ENCODE peak calls at places on chromosomes 7 and 10, in six cellular contexts. T is GM12865, N is upper lobe of right lung, D is MM.1S, U is MCF 10A, R is A673. Y is an unnamed sample.

GRCh38 chr10:84743483-84743882 is 415.1 kb downstream of the CCSER2 start:
- DNase-seq in T (peak), N (no peak), D (peak), U (peak), R (no peak), Y (no peak)

GRCh38 chr7:723541-723940 is 3.0 kb upstream of the DNAAF5 start:
- DNase-seq in T (no peak), N (no peak), D (no peak), U (no peak), R (no peak), Y (no peak)

GRCh38 chr7:140551334-140552239 is 72.3 kb upstream of the MKRN1 start:
- DNase-seq in T (no peak), N (no peak), D (no peak), U (no peak), R (no peak), Y (no peak)

GRCh38 chr7:41476117-41476803 is 226.6 kb downstream of the INHBA start:
- DNase-seq in T (no peak), N (no peak), D (no peak), U (no peak), R (no peak), Y (no peak)

GRCh38 chr10:77087406-77087805 is 550.2 kb downstream of the KCNMA1 start:
- DNase-seq in T (no peak), N (no peak), D (no peak), U (no peak), R (no peak), Y (no peak)

GRCh38 chr7:52917982-52918578 is 117.4 kb upstream of the POM121L12 start:
- DNase-seq in T (no peak), N (no peak), D (no peak), U (peak), R (no peak), Y (no peak)

GRCh38 chr7:13189712-13190111 is 502.3 kb downstream of the ARL4A start:
- DNase-seq in T (no peak), N (no peak), D (no peak), U (no peak), R (no peak), Y (no peak)

GRCh38 chr7:114718861-114719260 is 203.0 kb upstream of the MDFIC start:
- DNase-seq in T (peak), N (no peak), D (no peak), U (no peak), R (no peak), Y (no peak)

GRCh38 chr7:43872401-43873165 is 3.3 kb upstream of the MRPS24 start:
- DNase-seq in T (no peak), N (no peak), D (no peak), U (peak), R (no peak), Y (no peak)

GRCh38 chr10:73997806-73998622 is at the start of gene VCL:
- DNase-seq in T (peak), N (peak), D (peak), U (peak), R (peak), Y (peak)

GRCh38 chr10:112330607-112331160 is 43.2 kb upstream of the ACSL5 start:
- DNase-seq in T (no peak), N (no peak), D (no peak), U (no peak), R (no peak), Y (no peak)

GRCh38 chr10:102455893-102456471 is 4.6 kb upstream of the C10orf95 start:
- DNase-seq in T (no peak), N (no peak), D (no peak), U (peak), R (peak), Y (no peak)

GRCh38 chr10:100485841-100486495 is 23.2 kb downstream of the WNT8B start:
- DNase-seq in T (no peak), N (no peak), D (no peak), U (no peak), R (no peak), Y (no peak)

GRCh38 chr10:94343159-94343558 is 19.6 kb downstream of the NOC3L start:
- DNase-seq in T (no peak), N (no peak), D (no peak), U (no peak), R (no peak), Y (no peak)

GRCh38 chr10:92173996-92174395 is 116.9 kb downstream of the CPEB3 start:
- DNase-seq in T (no peak), N (no peak), D (no peak), U (no peak), R (no peak), Y (no peak)

GRCh38 chr7:55642266-55642665 is 70.0 kb upstream of the VOPP1 start:
- DNase-seq in T (no peak), N (no peak), D (no peak), U (no peak), R (no peak), Y (no peak)

GRCh38 chr7:55641811-55642210 is 69.5 kb upstream of the VOPP1 start:
- DNase-seq in T (peak), N (no peak), D (peak), U (no peak), R (peak), Y (no peak)

GRCh38 chr7:55639640-55640039 is 67.3 kb upstream of the VOPP1 start:
- DNase-seq in T (no peak), N (no peak), D (no peak), U (no peak), R (no peak), Y (no peak)

GRCh38 chr7:55641273-55641691 is 69.0 kb upstream of the VOPP1 start:
- DNase-seq in T (peak), N (no peak), D (peak), U (peak), R (peak), Y (peak)
- TF ChIP-seq CTCF in T (peak), N (peak), D (peak), U (peak), R (peak), Y (peak)

GRCh38 chr7:37918526-37918925 is 1.9 kb upstream of the SFRP4 start:
- DNase-seq in T (no peak), N (no peak), D (no peak), U (no peak), R (no peak), Y (no peak)
- TF ChIP-seq CTCF in T (no peak), N (no peak), D (peak), U (no peak), R (peak), Y (no peak)

GRCh38 chr10:117929321-117930067 is 117.2 kb downstream of the RAB11FIP2 start:
- DNase-seq in T (no peak), N (no peak), D (no peak), U (no peak), R (no peak), Y (no peak)
- TF ChIP-seq CTCF in T (no peak), N (no peak), D (no peak), U (no peak), R (no peak), Y (no peak)

GRCh38 chr7:155467846-155468821 is 10.2 kb downstream of the EN2 start:
- DNase-seq in T (no peak), N (no peak), D (no peak), U (no peak), R (peak), Y (no peak)

GRCh38 chr7:155465761-155466141 is 7.8 kb downstream of the EN2 start:
- DNase-seq in T (no peak), N (no peak), D (no peak), U (no peak), R (no peak), Y (no peak)

GRCh38 chr7:155466142-155466813 is 8.3 kb downstream of the EN2 start:
- DNase-seq in T (no peak), N (no peak), D (no peak), U (no peak), R (no peak), Y (no peak)

GRCh38 chr7:155464948-155465739 is 7.2 kb downstream of the EN2 start:
- DNase-seq in T (no peak), N (no peak), D (no peak), U (no peak), R (no peak), Y (no peak)

GRCh38 chr7:155466814-155467675 is 9.1 kb downstream of the EN2 start:
- DNase-seq in T (peak), N (no peak), D (no peak), U (no peak), R (peak), Y (no peak)
- TF ChIP-seq CTCF in T (peak), N (no peak), D (no peak), U (no peak), R (peak), Y (no peak)

GRCh38 chr10:62390497-62391176 is 16.5 kb downstream of the ZNF365 start:
- DNase-seq in T (no peak), N (no peak), D (no peak), U (no peak), R (no peak), Y (no peak)

GRCh38 chr10:62396864-62397263 is 22.7 kb downstream of the ZNF365 start:
- DNase-seq in T (no peak), N (no peak), D (no peak), U (no peak), R (no peak), Y (no peak)

GRCh38 chr10:62395892-62396291 is 21.7 kb downstream of the ZNF365 start:
- DNase-seq in T (no peak), N (no peak), D (no peak), U (no peak), R (no peak), Y (no peak)

GRCh38 chr10:62393237-62393636 is 19.1 kb downstream of the ZNF365 start:
- DNase-seq in T (no peak), N (no peak), D (no peak), U (no peak), R (no peak), Y (no peak)

GRCh38 chr10:62394556-62395018 is 20.4 kb downstream of the ZNF365 start:
- DNase-seq in T (no peak), N (no peak), D (no peak), U (no peak), R (no peak), Y (no peak)
- TF ChIP-seq CTCF in T (no peak), N (no peak), D (no peak), U (no peak), R (no peak), Y (no peak)

GRCh38 chr10:50367732-50368131 is 116.4 kb upstream of the ASAH2 start:
- DNase-seq in T (peak), N (no peak), D (peak), U (peak), R (peak), Y (no peak)
- TF ChIP-seq CTCF in T (peak), N (peak), D (peak), U (peak), R (peak), Y (no peak)

GRCh38 chr7:130909881-130910672 is 176.1 kb upstream of the KLF14 start:
- DNase-seq in T (no peak), N (no peak), D (no peak), U (no peak), R (no peak), Y (no peak)
- TF ChIP-seq CTCF in T (no peak), N (no peak), D (no peak), U (no peak), R (no peak), Y (no peak)

GRCh38 chr7:146119016-146119415 is 2.4 kb downstream of the CNTNAP2 start:
- DNase-seq in T (no peak), N (no peak), D (no peak), U (no peak), R (no peak), Y (no peak)
- TF ChIP-seq CTCF in T (no peak), N (no peak), D (no peak), U (peak), R (no peak), Y (no peak)

DNA sequence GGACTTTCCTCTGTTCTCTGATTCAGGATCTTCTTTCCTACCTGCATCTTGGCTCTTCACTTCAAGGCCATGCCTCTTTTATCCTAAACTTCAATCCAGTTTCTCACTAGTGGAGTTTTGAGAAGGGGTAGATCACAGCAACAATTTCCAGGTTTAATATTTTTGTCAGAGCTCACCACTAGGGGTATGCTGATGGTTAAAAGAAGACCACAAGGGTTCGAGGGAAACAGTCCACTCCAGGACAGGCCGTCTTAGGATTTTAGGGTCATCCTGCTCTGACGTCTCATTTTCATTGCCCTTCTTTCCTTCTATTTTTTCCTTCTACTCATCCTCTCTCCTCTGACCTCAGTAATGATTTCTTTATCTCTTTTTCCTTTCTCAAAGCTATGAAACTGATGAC is 11.3 kb downstream of the STAG3 start:
- DNase-seq in T (no peak), N (no peak), D (no peak), U (no peak), R (no peak), Y (no peak)
- TF ChIP-seq CTCF in T (no peak), N (no peak), D (no peak), U (no peak), R (peak), Y (no peak)

Y was measured in pancreas.